ENCODE peak calls at places on chromosome 19, in nine cellular contexts. C is lower lobe of right lung; M is endothelial cell; O is T-helper 9 cell; A is head of caudate nucleus; V is activated naive CD4-positive, alpha-beta T cell treated with Interleukin-2 at 50 U/mL for 16 hours; B is skeletal muscle cell; L is T-helper 2 cell; U is cortex of kidney. T is an unnamed sample.

GRCh38 chr19:1257475-1258160 is 9.2 kb downstream of the MIDN start:
- DNase-seq in U (no peak), B (no peak), M (no peak), V (no peak), L (no peak), A (no peak), O (no peak), C (no peak), T (no peak)

GRCh38 chr19:19421326-19421725 is 15.9 kb downstream of the GATAD2A start:
- DNase-seq in O (no peak), B (no peak), C (no peak), V (no peak), L (no peak), U (no peak), A (no peak), M (no peak), T (no peak)

GRCh38 chr19:15115762-15116615 is 8.8 kb downstream of the SYDE1 start:
- DNase-seq in M (no peak), V (no peak), B (no peak), L (no peak), O (no peak), A (no peak), U (no peak), C (no peak), T (no peak)

GRCh38 chr19:18058208-18059009 is 28.3 kb downstream of the IL12RB1 start:
- DNase-seq in U (no peak), A (peak), L (peak), B (no peak), C (peak), O (peak), M (peak), V (peak), T (peak)

GRCh38 chr19:28009696-28010095 is 1203.3 kb downstream of the UQCRFS1 start:
- DNase-seq in A (no peak), M (no peak), O (no peak), U (no peak), V (no peak), B (no peak), C (no peak), L (no peak), T (no peak)

GRCh38 chr19:19296953-19297689 is 23.2 kb downstream of the SUGP1 start:
- DNase-seq in A (no peak), O (no peak), M (no peak), L (no peak), U (no peak), B (no peak), V (no peak), C (no peak), T (no peak)

GRCh38 chr19:6062274-6062673 is 48.0 kb downstream of the RFX2 start:
- DNase-seq in O (peak), U (no peak), V (peak), A (no peak), C (peak), L (peak), B (no peak), M (no peak), T (no peak)

GRCh38 chr19:8196271-8196908 is 12.8 kb upstream of the CERS4 start:
- DNase-seq in A (no peak), B (no peak), M (no peak), O (no peak), U (no peak), V (no peak), L (no peak), C (no peak), T (no peak)

GRCh38 chr19:48400018-48400742 is 6.7 kb downstream of the GRIN2D start:
- DNase-seq in B (peak), U (no peak), C (peak), A (no peak), L (no peak), V (peak), O (no peak), M (peak), T (no peak)

GRCh38 chr19:48969276-48970138 is 4.4 kb downstream of the FTL start:
- DNase-seq in O (no peak), C (no peak), A (no peak), L (no peak), M (no peak), U (no peak), B (no peak), V (no peak), T (no peak)

GRCh38 chr19:8221161-8221560 is 12.0 kb downstream of the CERS4 start:
- DNase-seq in O (no peak), U (no peak), A (peak), V (no peak), L (no peak), M (no peak), C (peak), B (no peak), T (no peak)

GRCh38 chr19:10852098-10852800 is 4.0 kb downstream of the C19orf38 start:
- DNase-seq in C (no peak), L (no peak), U (no peak), M (no peak), A (no peak), B (no peak), O (no peak), V (no peak), T (no peak)

GRCh38 chr19:3710265-3710812 is 2.2 kb downstream of the TJP3 start:
- DNase-seq in L (no peak), V (no peak), O (no peak), A (no peak), M (no peak), U (no peak), C (peak), B (no peak), T (no peak)

GRCh38 chr19:40282920-40283319 is 2.2 kb downstream of the AKT2 start:
- DNase-seq in L (no peak), V (no peak), U (no peak), B (no peak), M (no peak), C (no peak), O (no peak), A (no peak), T (no peak)

GRCh38 chr19:12789098-12789903 is 2.0 kb upstream of the JUNB start:
- DNase-seq in U (no peak), O (no peak), L (no peak), A (no peak), B (no peak), V (peak), M (no peak), C (no peak), T (no peak)

GRCh38 chr19:55385749-55386514 is at the start of gene RPL28:
- DNase-seq in A (peak), V (peak), L (peak), B (peak), O (peak), C (peak), U (no peak), M (peak), T (peak)

GRCh38 chr19:56660381-56661105 is 11.0 kb downstream of the ZNF835 start:
- DNase-seq in A (peak), O (no peak), B (no peak), M (no peak), U (no peak), L (no peak), C (no peak), V (no peak), T (no peak)

GRCh38 chr19:44570984-44571684 is 41.7 kb upstream of the CEACAM20 start:
- DNase-seq in C (no peak), A (peak), L (peak), V (peak), U (no peak), B (peak), O (peak), M (peak), T (peak)

GRCh38 chr19:38243279-38243673 is 12.9 kb downstream of the PPP1R14A start:
- DNase-seq in U (no peak), L (peak), V (no peak), M (no peak), A (no peak), B (no peak), O (no peak), C (no peak), T (no peak)

GRCh38 chr19:17829855-17830566 is 8.7 kb upstream of the INSL3 start:
- DNase-seq in B (no peak), V (no peak), O (no peak), M (peak), C (no peak), L (no peak), U (no peak), A (peak), T (no peak)

GRCh38 chr19:343941-344624 is 513 bp downstream of the MIER2 start:
- DNase-seq in O (peak), M (peak), V (peak), B (no peak), A (no peak), U (no peak), L (peak), C (no peak), T (no peak)

GRCh38 chr19:56098731-56099577 is 22.1 kb downstream of the ZNF787 start:
- DNase-seq in M (no peak), U (no peak), A (no peak), C (no peak), B (no peak), O (no peak), L (no peak), V (no peak), T (no peak)

T was measured in NCI-H2081 treated with DMSO at 0.1 percent for 48 hours.